ENCODE peak calls at places on chromosomes 13 and 19, in four cellular contexts. P, M, U and S are unnamed samples.

GRCh38 chr19:48681127-48681470 is 8.3 kb upstream of the NTN5 start:
- DNase-seq in U (no peak), M (no peak), P (no peak), S (no peak)

GRCh38 chr19:17114414-17114831 is 38.8 kb downstream of the MYO9B start:
- DNase-seq in M (no peak), U (peak; percentile 81), P (no peak), S (no peak)

GRCh38 chr13:36820222-36820621 is 1.2 kb downstream of the RFXAP start:
- DNase-seq in P (no peak), M (no peak), U (no peak), S (no peak)

GRCh38 chr13:79392882-79393563 is 13.0 kb downstream of the RBM26 start:
- DNase-seq in M (no peak), U (no peak), P (no peak), S (no peak)

GRCh38 chr19:49499030-49499670 is 2.9 kb downstream of the RPS11 start:
- DNase-seq in U (no peak), P (no peak), M (no peak), S (no peak)

GRCh38 chr13:50320297-50320862 is 305.1 kb downstream of the KCNRG start:
- DNase-seq in M (no peak), U (no peak), P (no peak), S (no peak)

GRCh38 chr19:56111601-56112312 is 9.3 kb downstream of the ZNF787 start:
- DNase-seq in P (peak; percentile 63), U (no peak), M (peak; percentile 65), S (peak; percentile 45)

GRCh38 chr19:55258476-55258827 is 365 bp downstream of the PPP6R1 start:
- DNase-seq in P (no peak), U (peak; percentile 30), M (no peak), S (no peak)

GRCh38 chr13:43401364-43401763 is 378.0 kb downstream of the DNAJC15 start:
- DNase-seq in P (no peak), U (no peak), M (no peak), S (no peak)

GRCh38 chr19:46744005-46744691 is 1.7 kb upstream of the FKRP start:
- DNase-seq in P (no peak), U (no peak), M (no peak), S (no peak)

GRCh38 chr13:23796546-23796945 is 92.7 kb downstream of the MIPEP start:
- DNase-seq in M (no peak), P (no peak), U (no peak), S (no peak)

GRCh38 chr13:110269509-110270185 is 37.3 kb downstream of the COL4A1 start:
- DNase-seq in P (no peak), U (no peak), M (no peak), S (no peak)

GRCh38 chr13:54337526-54337925 is 1308.9 kb downstream of the OLFM4 start:
- DNase-seq in P (no peak), M (no peak), U (no peak), S (no peak)

GRCh38 chr19:34155686-34156085 is 16.6 kb upstream of the LSM14A start:
- DNase-seq in P (no peak), U (no peak), M (no peak), S (no peak)

GRCh38 chr19:45349430-45349941 is 8.9 kb downstream of the KLC3 start:
- DNase-seq in P (no peak), U (no peak), M (no peak), S (no peak)

GRCh38 chr13:22187329-22187728 is 516.5 kb downstream of the FGF9 start:
- DNase-seq in P (no peak), U (no peak), M (no peak), S (no peak)

GRCh38 chr19:3374369-3375112 is 8.2 kb downstream of the NFIC start:
- DNase-seq in M (no peak), U (peak; percentile 67), P (peak; percentile 97), S (peak; percentile 87)

GRCh38 chr19:39408392-39409206 is 2.0 kb downstream of the ZFP36 start:
- DNase-seq in P (peak; percentile 63), M (no peak), U (peak; percentile 71), S (no peak)

GRCh38 chr13:27943951-27944350 is 24.2 kb downstream of the PDX1 start:
- DNase-seq in M (no peak), P (no peak), U (no peak), S (no peak)

GRCh38 chr19:8334458-8335342 is 8.4 kb downstream of the KANK3 start:
- DNase-seq in P (peak; percentile 64), M (no peak), U (no peak), S (peak; percentile 59)

GRCh38 chr13:40394304-40394983 is 272.0 kb downstream of the FOXO1 start:
- DNase-seq in M (no peak), P (no peak), U (no peak), S (no peak)

GRCh38 chr19:20968092-20968491 is 45.0 kb downstream of the ZNF85 start:
- DNase-seq in P (no peak), U (no peak), M (no peak), S (no peak)

GRCh38 chr19:16368385-16369305 is 44.0 kb downstream of the KLF2 start:
- DNase-seq in P (no peak), U (no peak), M (no peak), S (no peak)

GRCh38 chr13:50080856-50081105 is 65.5 kb downstream of the KCNRG start:
- DNase-seq in P (no peak), U (no peak), M (no peak), S (no peak)

GRCh38 chr13:32264407-32264806 is 50.8 kb downstream of the ZAR1L start:
- DNase-seq in U (no peak), M (peak; percentile 75), P (peak; percentile 66), S (peak; percentile 89)

GRCh38 chr19:46076951-46077814 is 36.4 kb upstream of the IGFL4 start:
- DNase-seq in M (peak; percentile 75), U (peak; percentile 47), P (no peak), S (peak; percentile 33)

GRCh38 chr19:48746738-48747575 is at the start of gene IZUMO1:
- DNase-seq in P (no peak), U (no peak), M (peak; percentile 83), S (peak; percentile 85)

GRCh38 chr13:25375727-25376358 is 4.1 kb downstream of the ATP8A2 start:
- DNase-seq in U (no peak), M (no peak), P (no peak), S (no peak)

GRCh38 chr19:12521996-12522395 is 29.3 kb downstream of the ZNF564 start:
- DNase-seq in M (no peak), U (no peak), P (no peak), S (no peak)

DNA sequence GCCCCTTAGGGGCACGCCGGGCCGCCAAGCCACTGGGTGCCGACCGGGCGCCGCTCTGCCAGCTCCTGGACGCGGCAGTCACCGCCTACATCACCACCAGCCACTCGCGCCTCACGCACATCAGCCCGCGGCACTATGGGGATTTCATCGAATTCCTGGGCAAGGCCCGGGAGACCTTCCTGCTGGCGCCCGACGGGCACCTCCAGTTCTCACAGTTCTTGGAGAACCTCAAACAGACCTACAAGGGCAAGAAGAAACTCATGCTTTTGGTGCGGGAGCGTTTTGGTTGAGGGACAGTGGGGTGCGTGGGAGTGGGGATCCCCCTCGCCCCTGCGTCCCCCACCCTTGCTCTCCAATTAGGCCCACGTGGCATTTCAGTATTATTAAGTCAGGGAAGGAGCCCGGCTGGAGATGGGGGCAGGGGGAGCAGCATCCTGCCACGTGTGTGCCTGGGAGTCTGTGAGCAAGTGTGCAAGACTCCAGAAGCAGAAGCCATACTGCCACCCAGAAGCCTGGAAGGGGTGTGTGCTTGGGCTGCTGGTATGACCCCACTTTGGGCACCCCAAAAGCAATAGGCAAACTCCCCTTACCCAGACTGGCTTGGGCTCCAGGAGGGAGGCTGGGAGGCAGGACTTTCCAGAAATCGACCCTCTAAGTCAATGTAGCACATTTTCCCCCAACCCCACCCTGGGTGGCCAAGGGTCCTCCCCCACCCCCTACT is 35.7 kb downstream of the ZSWIM4 start:
- DNase-seq in P (no peak), M (peak; percentile 72), U (no peak), S (no peak)
- TF ChIP-seq POLR2A in P (no peak), M (no peak), U (no peak), S (no peak)

DNA sequence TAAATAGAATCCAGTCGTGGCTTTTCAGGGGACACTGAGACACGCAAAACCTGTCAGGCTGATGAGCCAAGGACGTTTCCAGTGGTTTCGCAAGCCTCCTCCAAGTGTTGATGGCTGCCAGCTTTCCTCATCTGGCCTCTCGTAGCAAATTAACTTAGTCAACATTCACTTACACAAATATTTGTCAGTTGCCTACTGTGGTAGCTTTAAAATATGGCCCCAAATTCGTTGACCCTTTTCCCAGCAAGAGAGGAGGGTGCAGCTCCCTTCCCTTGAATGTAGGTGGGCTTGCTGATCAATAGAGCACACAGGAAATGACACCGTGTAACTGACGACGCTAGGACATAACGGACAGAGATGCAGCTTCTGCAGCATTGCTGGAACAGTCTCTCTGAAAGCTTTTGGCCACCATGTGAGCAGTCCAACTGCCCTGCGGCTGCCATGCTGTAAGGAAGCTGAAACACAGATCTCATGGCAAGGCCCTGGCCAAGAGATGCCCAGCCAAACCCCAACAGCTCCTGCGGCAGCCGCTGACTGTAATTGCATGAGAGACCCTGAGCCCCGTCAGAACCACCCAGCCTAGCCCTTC is 5.5 kb upstream of the RANBP3 start:
- DNase-seq in P (no peak), M (peak; percentile 74), U (no peak), S (no peak)
- TF ChIP-seq POLR2A in P (no peak), M (no peak), U (no peak), S (no peak)

GRCh38 chr19:10565028-10565566 is 713 bp downstream of the KRI1 start:
- DNase-seq in P (no peak), U (peak; percentile 32), M (peak; percentile 73), S (no peak)

GRCh38 chr19:10567696-10568443 is 909 bp downstream of the CDKN2D start:
- DNase-seq in M (no peak), U (no peak), P (no peak), S (no peak)

GRCh38 chr19:10566408-10566657 is 523 bp upstream of the KRI1 start:
- DNase-seq in M (no peak), U (no peak), P (no peak), S (no peak)

GRCh38 chr19:10566658-10567410 is 1.0 kb upstream of the KRI1 start:
- DNase-seq in M (peak; percentile 78), P (no peak), U (no peak), S (peak; percentile 50)

GRCh38 chr19:10565567-10566407 is at the start of gene KRI1:
- DNase-seq in P (peak; percentile 99), U (peak; percentile 96), M (peak; percentile 99), S (peak; percentile 99)
- TF ChIP-seq POLR2A in P (peak; percentile 77), U (peak; percentile 68), M (peak; percentile 49), S (peak; percentile 96)

GRCh38 chr13:114113961-114114360 is 18.5 kb downstream of the RASA3 start:
- DNase-seq in M (peak; percentile 28), U (no peak), P (peak; percentile 24), S (no peak)

GRCh38 chr13:114115796-114116195 is 16.6 kb downstream of the RASA3 start:
- DNase-seq in P (peak; percentile 34), U (no peak), M (peak; percentile 51), S (no peak)

GRCh38 chr13:114112826-114113322 is 19.5 kb downstream of the RASA3 start:
- DNase-seq in M (peak; percentile 48), P (peak; percentile 33), U (no peak), S (no peak)

GRCh38 chr13:114116734-114117133 is 15.7 kb downstream of the RASA3 start:
- DNase-seq in U (no peak), M (peak; percentile 29), P (no peak), S (no peak)

DNA sequence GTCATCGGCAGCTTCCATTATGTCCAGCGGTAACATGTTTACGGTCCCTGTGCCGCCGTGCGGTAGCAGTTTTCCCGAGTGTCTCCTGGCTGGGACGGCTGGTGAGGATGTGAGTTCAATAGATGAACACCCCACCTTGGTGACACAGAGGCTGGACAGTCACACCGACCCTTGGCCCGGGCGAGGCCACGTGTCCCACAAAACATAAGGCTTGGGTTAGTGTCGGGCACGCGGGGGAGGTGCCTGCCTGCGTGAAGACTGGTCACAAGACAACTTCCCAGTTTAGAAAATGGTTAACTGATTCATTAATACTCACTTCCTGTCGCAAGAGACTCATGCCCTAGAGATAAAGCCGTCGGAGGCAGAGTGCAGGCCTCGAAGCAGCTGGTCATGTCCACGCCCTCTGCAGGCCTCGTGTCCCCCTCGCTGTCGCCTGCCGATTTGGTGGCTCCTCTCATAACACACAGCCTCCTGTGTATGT is 17.2 kb downstream of the RASA3 start:
- DNase-seq in M (peak; percentile 72), U (no peak), P (peak; percentile 52), S (peak; percentile 22)
- TF ChIP-seq POLR2A in M (no peak), U (no peak), P (no peak), S (no peak)